ENCODE peak calls at places on chromosomes 6 and 20, in five cellular contexts. H is psoas muscle, Y is MM.1S, B is transverse colon, G is PC-9. T is an unnamed sample.

GRCh38 chr6:48315051-48315719 is 204.2 kb upstream of the PTCHD4 start:
- DNase-seq in Y (no peak), B (no peak), G (no peak), H (no peak), T (no peak)

GRCh38 chr20:1577906-1578305 is 20.4 kb upstream of the SIRPD start:
- DNase-seq in B (no peak), Y (no peak), H (no peak), G (no peak), T (no peak)

GRCh38 chr20:10357974-10358373 is 76.0 kb downstream of the MKKS start:
- DNase-seq in Y (no peak), H (no peak), B (no peak), G (no peak), T (no peak)

GRCh38 chr6:20056350-20056992 is 155.8 kb downstream of the MBOAT1 start:
- DNase-seq in B (no peak), H (no peak), Y (peak; percentile 33), G (peak; percentile 8), T (no peak)

GRCh38 chr6:44642870-44643522 is 255.5 kb downstream of the CDC5L start:
- DNase-seq in G (no peak), H (no peak), B (no peak), Y (no peak), T (no peak)

GRCh38 chr6:21752054-21752811 is 158.7 kb downstream of the SOX4 start:
- DNase-seq in Y (no peak), G (peak; percentile 14), B (no peak), H (no peak), T (no peak)

GRCh38 chr6:124294572-124294971 is 490.9 kb downstream of the NKAIN2 start:
- DNase-seq in H (no peak), B (no peak), G (no peak), Y (no peak), T (no peak)

GRCh38 chr6:109705258-109705657 is 14.2 kb downstream of the FIG4 start:
- DNase-seq in B (peak; percentile 84), Y (peak; percentile 84), G (peak; percentile 77), H (peak; percentile 83), T (peak; percentile 53)

GRCh38 chr6:45830441-45831139 is 185.1 kb downstream of the CLIC5 start:
- DNase-seq in G (no peak), H (no peak), B (peak; percentile 35), Y (peak; percentile 48), T (no peak)

DNA sequence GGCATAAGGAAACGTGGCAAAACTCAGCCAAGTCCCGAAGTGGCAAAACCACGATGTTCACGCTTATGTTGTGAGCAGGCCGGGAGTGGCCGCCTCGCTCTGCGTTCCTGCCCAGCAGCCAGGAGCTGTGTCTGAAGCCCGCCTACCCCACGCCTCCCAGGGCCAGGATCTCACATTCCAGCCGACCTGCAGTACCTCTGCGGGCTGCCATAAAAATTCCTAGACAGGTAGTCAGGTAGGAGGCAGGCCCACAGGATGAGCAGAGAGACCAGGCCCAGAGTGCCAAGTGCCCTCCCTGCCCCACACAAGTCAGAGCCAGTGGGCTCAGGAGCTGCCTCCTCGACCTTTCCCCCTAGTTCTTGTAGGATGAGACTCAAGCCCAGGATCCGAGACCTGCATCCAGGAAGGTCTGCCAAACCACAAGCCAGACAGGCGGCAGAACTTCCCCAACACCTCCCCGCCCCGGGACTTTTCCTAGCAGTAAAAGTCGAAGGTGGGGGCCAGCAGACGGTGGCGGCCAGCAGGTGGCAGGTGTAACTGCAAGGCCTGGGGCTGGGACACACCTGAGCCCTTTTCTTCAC is 16.7 kb downstream of the PMEPA1 start:
- DNase-seq in Y (no peak), H (no peak), B (peak; percentile 85), G (peak; percentile 98), T (no peak)
- TF ChIP-seq CTCF in Y (peak; percentile 69), H (peak; percentile 10), B (peak; percentile 73), G (peak; percentile 77), T (no peak)

GRCh38 chr6:34556031-34556471 is at the start of gene SPDEF:
- DNase-seq in Y (no peak), H (no peak), B (peak; percentile 34), G (peak; percentile 43), T (no peak)
- H3K4me3 ChIP-seq in Y (no peak within 1 kb of the TSS), H (no peak within 1 kb of the TSS), B (no peak within 1 kb of the TSS), G (peak within 1 kb of the TSS; percentile 50), T (no peak within 1 kb of the TSS)

GRCh38 chr20:56160956-56161355 is 87.6 kb upstream of the MC3R start:
- DNase-seq in G (no peak), Y (no peak), B (no peak), H (no peak), T (no peak)
- H3K36me3 ChIP-seq in G (no peaks in the 10 kb centered on the region), Y (no peaks in the 10 kb centered on the region), B (no peaks in the 10 kb centered on the region), H (no peaks in the 10 kb centered on the region), T (no peaks in the 10 kb centered on the region)

DNA sequence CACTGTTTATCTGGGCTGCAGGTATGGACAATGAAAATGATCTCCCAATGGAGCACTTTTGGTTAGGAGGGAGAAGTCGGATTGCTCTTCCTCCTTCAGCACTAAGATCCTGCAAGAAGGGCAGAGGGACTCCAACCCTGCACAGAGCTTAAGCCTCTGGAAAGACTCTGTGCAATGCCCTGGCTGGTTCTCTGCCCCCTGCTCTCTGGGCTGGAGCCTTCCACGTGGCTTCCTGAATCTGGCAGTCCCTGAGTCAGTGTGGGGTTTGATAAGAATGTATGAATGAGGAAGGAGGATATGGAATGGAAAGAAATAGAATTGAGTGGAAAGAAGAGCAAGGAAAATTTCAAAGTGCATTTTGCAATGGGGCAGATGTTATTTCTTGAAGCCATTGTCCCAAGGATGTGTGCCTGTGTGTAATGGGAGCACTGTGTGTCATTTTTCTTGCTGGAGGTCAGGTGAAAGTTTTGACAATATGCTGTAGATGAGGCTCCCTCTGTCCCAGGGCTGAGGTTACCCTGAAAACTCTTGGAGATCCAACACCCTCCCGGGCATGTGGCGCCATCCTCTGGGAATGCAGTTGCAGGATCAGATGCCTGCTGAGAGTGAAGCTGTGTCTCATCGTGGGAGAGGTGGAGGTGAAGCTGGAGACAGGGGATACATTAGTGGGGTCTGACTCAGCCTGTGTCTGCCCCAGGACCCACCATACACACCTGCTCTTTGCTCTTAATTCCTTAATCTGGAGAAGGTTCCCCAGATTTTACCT is 16.3 kb upstream of the CST9L start:
- DNase-seq in G (no peak), H (no peak), B (no peak), Y (no peak), T (no peak)
- TF ChIP-seq CTCF in G (no peak), H (no peak), B (no peak), Y (no peak), T (no peak)

GRCh38 chr6:9517806-9518205 is 897.1 kb downstream of the TFAP2A start:
- DNase-seq in Y (no peak), G (no peak), H (no peak), B (no peak), T (no peak)

GRCh38 chr6:9516207-9516606 is 898.7 kb downstream of the TFAP2A start:
- DNase-seq in Y (no peak), G (peak; percentile 74), H (no peak), B (no peak), T (peak; percentile 30)

GRCh38 chr6:9511157-9511556 is 903.7 kb downstream of the TFAP2A start:
- DNase-seq in G (no peak), B (no peak), Y (no peak), H (no peak), T (no peak)

GRCh38 chr6:9518433-9518832 is 896.4 kb downstream of the TFAP2A start:
- DNase-seq in B (no peak), G (no peak), Y (no peak), H (no peak), T (no peak)

GRCh38 chr6:9514146-9514545 is 900.7 kb downstream of the TFAP2A start:
- DNase-seq in Y (no peak), H (no peak), B (no peak), G (no peak), T (no peak)
- H3K4me3 ChIP-seq in Y (no peak overlapping the region), H (no peak overlapping the region), B (no peak overlapping the region), G (no peak overlapping the region), T (no peak overlapping the region)

GRCh38 chr20:51894201-51894600 is 91.9 kb upstream of the SALL4 start:
- DNase-seq in Y (no peak), B (no peak), H (no peak), G (no peak), T (no peak)
- H3K36me3 ChIP-seq in Y (no peaks in the 10 kb centered on the region), B (no peaks in the 10 kb centered on the region), H (no peaks in the 10 kb centered on the region), G (no peaks in the 10 kb centered on the region), T (no peaks in the 10 kb centered on the region)

GRCh38 chr6:143962644-143962929 is 45.5 kb downstream of the PLAGL1 start:
- DNase-seq in B (no peak), H (no peak), Y (no peak), G (peak; percentile 7), T (peak; percentile 26)
- TF ChIP-seq CTCF in B (peak; percentile 25), H (peak; percentile 20), Y (no peak), G (peak; percentile 58), T (peak; percentile 62)

GRCh38 chr6:121823437-121823851 is 388.0 kb downstream of the GJA1 start:
- DNase-seq in G (peak; percentile 1), Y (no peak), H (no peak), B (no peak), T (peak; percentile 55)
- H3K4me3 ChIP-seq in G (no peak overlapping the region), Y (no peak overlapping the region), H (no peak overlapping the region), B (no peak overlapping the region), T (no peak overlapping the region)

GRCh38 chr20:37231970-37232620 is 29.5 kb downstream of the GHRH start:
- DNase-seq in G (no peak), H (no peak), B (no peak), Y (no peak), T (no peak)
- H3K36me3 ChIP-seq in G (peaks cover 44% of the 10 kb centered on the region), H (peaks cover 18% of the 10 kb centered on the region), B (no peaks in the 10 kb centered on the region), Y (peaks cover 12% of the 10 kb centered on the region), T (peaks cover 46% of the 10 kb centered on the region)

DNA sequence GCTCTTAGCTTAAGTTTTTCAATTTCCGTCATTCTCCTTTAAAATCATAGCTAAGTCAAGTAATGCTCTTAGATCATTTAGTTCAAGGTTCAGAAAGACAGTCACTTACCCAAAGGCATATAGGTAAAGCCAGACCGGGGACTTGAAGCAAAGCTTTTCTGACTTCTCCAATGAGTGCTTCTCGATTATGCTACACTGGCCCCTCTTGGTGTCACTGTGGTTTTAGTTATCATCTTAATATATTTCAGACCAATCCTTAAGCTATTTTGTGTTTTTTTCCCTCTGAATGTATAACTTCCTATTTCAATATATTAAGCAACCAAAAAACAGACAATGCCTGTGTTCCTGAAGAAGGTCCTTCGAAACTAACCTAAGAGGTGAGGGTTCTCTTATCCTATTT is 3.8 kb downstream of the PRDM1 start:
- DNase-seq in Y (peak; percentile 66), B (no peak), H (no peak), G (no peak), T (no peak)
- TF ChIP-seq CTCF in Y (peak; percentile 18), B (no peak), H (no peak), G (no peak), T (peak; percentile 23)